ENCODE peak calls at places on chromosomes 7 and 10, in nine cellular contexts. One of them, this sample, is unnamed.

GRCh38 chr10:16314259-16314658 is 122.6 kb upstream of the PTER start:
- DNase-seq in cardiac muscle cell: no peak
- DNase-seq in amygdala: no peak
- DNase-seq in psoas muscle: no peak
- DNase-seq in body of pancreas: no peak
- DNase-seq in brain microvascular endothelial cell: no peak
- DNase-seq in hepatocyte: peak
- DNase-seq in sciatic nerve: no peak
- DNase-seq in non-pigmented ciliary epithelial cell: no peak
- DNase-seq in this sample: peak

GRCh38 chr7:74356589-74357315 is 67.5 kb downstream of the CLIP2 start:
- DNase-seq in cardiac muscle cell: no peak
- DNase-seq in amygdala: no peak
- DNase-seq in psoas muscle: no peak
- DNase-seq in body of pancreas: no peak
- DNase-seq in brain microvascular endothelial cell: no peak
- DNase-seq in hepatocyte: no peak
- DNase-seq in non-pigmented ciliary epithelial cell: no peak
- DNase-seq in sciatic nerve: no peak
- DNase-seq in this sample: no peak

GRCh38 chr10:93438796-93439253 is 43.3 kb downstream of the MYOF start:
- DNase-seq in psoas muscle: no peak
- DNase-seq in amygdala: no peak
- DNase-seq in cardiac muscle cell: peak
- DNase-seq in sciatic nerve: no peak
- DNase-seq in brain microvascular endothelial cell: peak
- DNase-seq in non-pigmented ciliary epithelial cell: no peak
- DNase-seq in body of pancreas: peak
- DNase-seq in hepatocyte: peak
- DNase-seq in this sample: peak

GRCh38 chr10:56178210-56178609 is 182.8 kb downstream of the ZWINT start:
- DNase-seq in amygdala: no peak
- DNase-seq in psoas muscle: no peak
- DNase-seq in cardiac muscle cell: no peak
- DNase-seq in non-pigmented ciliary epithelial cell: no peak
- DNase-seq in sciatic nerve: no peak
- DNase-seq in hepatocyte: no peak
- DNase-seq in body of pancreas: no peak
- DNase-seq in brain microvascular endothelial cell: no peak
- DNase-seq in this sample: peak

GRCh38 chr7:158818325-158819213 is 10.7 kb downstream of the ESYT2 start:
- DNase-seq in sciatic nerve: peak
- DNase-seq in psoas muscle: peak
- DNase-seq in non-pigmented ciliary epithelial cell: peak
- DNase-seq in brain microvascular endothelial cell: peak
- DNase-seq in body of pancreas: peak
- DNase-seq in hepatocyte: peak
- DNase-seq in cardiac muscle cell: peak
- DNase-seq in amygdala: peak
- DNase-seq in this sample: peak

GRCh38 chr10:102114861-102115618 is 5.1 kb downstream of the LDB1 start:
- DNase-seq in psoas muscle: peak
- DNase-seq in amygdala: peak
- DNase-seq in non-pigmented ciliary epithelial cell: no peak
- DNase-seq in hepatocyte: peak
- DNase-seq in sciatic nerve: peak
- DNase-seq in cardiac muscle cell: peak
- DNase-seq in body of pancreas: peak
- DNase-seq in brain microvascular endothelial cell: peak
- DNase-seq in this sample: peak

GRCh38 chr10:26779176-26779860 is 81.4 kb downstream of the ABI1 start:
- DNase-seq in hepatocyte: peak
- DNase-seq in sciatic nerve: no peak
- DNase-seq in body of pancreas: no peak
- DNase-seq in brain microvascular endothelial cell: no peak
- DNase-seq in cardiac muscle cell: no peak
- DNase-seq in amygdala: no peak
- DNase-seq in psoas muscle: no peak
- DNase-seq in non-pigmented ciliary epithelial cell: no peak
- DNase-seq in this sample: peak

GRCh38 chr10:132630666-132631347 is 93.2 kb downstream of the INPP5A start:
- DNase-seq in brain microvascular endothelial cell: no peak
- DNase-seq in cardiac muscle cell: peak
- DNase-seq in amygdala: no peak
- DNase-seq in body of pancreas: peak
- DNase-seq in sciatic nerve: peak
- DNase-seq in hepatocyte: no peak
- DNase-seq in non-pigmented ciliary epithelial cell: no peak
- DNase-seq in psoas muscle: peak
- DNase-seq in this sample: no peak

GRCh38 chr7:113392421-113392820 is 274.1 kb upstream of the SMIM30 start:
- DNase-seq in brain microvascular endothelial cell: no peak
- DNase-seq in psoas muscle: no peak
- DNase-seq in amygdala: no peak
- DNase-seq in sciatic nerve: no peak
- DNase-seq in body of pancreas: no peak
- DNase-seq in hepatocyte: no peak
- DNase-seq in non-pigmented ciliary epithelial cell: no peak
- DNase-seq in cardiac muscle cell: no peak
- DNase-seq in this sample: no peak

GRCh38 chr7:110204527-110204926 is 886.4 kb upstream of the LRRN3 start:
- DNase-seq in non-pigmented ciliary epithelial cell: no peak
- DNase-seq in sciatic nerve: no peak
- DNase-seq in hepatocyte: peak
- DNase-seq in amygdala: no peak
- DNase-seq in brain microvascular endothelial cell: peak
- DNase-seq in cardiac muscle cell: no peak
- DNase-seq in psoas muscle: no peak
- DNase-seq in body of pancreas: no peak
- DNase-seq in this sample: peak

GRCh38 chr7:2576742-2577491 is 18.1 kb downstream of the IQCE start:
- DNase-seq in psoas muscle: no peak
- DNase-seq in brain microvascular endothelial cell: no peak
- DNase-seq in body of pancreas: no peak
- DNase-seq in amygdala: no peak
- DNase-seq in sciatic nerve: no peak
- DNase-seq in cardiac muscle cell: no peak
- DNase-seq in hepatocyte: no peak
- DNase-seq in non-pigmented ciliary epithelial cell: no peak
- DNase-seq in this sample: no peak

GRCh38 chr7:88789480-88790064 is 6.0 kb downstream of the TEX47 start:
- DNase-seq in body of pancreas: no peak
- DNase-seq in amygdala: no peak
- DNase-seq in sciatic nerve: no peak
- DNase-seq in brain microvascular endothelial cell: no peak
- DNase-seq in psoas muscle: no peak
- DNase-seq in hepatocyte: peak
- DNase-seq in non-pigmented ciliary epithelial cell: no peak
- DNase-seq in cardiac muscle cell: peak
- DNase-seq in this sample: peak

GRCh38 chr7:148162808-148163207 is 427.8 kb upstream of the C7orf33 start:
- DNase-seq in sciatic nerve: no peak
- DNase-seq in body of pancreas: peak
- DNase-seq in brain microvascular endothelial cell: no peak
- DNase-seq in psoas muscle: no peak
- DNase-seq in non-pigmented ciliary epithelial cell: no peak
- DNase-seq in hepatocyte: no peak
- DNase-seq in amygdala: no peak
- DNase-seq in cardiac muscle cell: no peak
- DNase-seq in this sample: no peak

GRCh38 chr10:89120931-89121907 is 85.9 kb downstream of the CH25H start:
- DNase-seq in amygdala: no peak
- DNase-seq in non-pigmented ciliary epithelial cell: no peak
- DNase-seq in body of pancreas: peak
- DNase-seq in brain microvascular endothelial cell: no peak
- DNase-seq in psoas muscle: no peak
- DNase-seq in sciatic nerve: no peak
- DNase-seq in hepatocyte: no peak
- DNase-seq in cardiac muscle cell: peak
- DNase-seq in this sample: no peak

GRCh38 chr10:3074145-3074665 is 6.9 kb downstream of the PFKP start:
- DNase-seq in psoas muscle: no peak
- DNase-seq in sciatic nerve: no peak
- DNase-seq in hepatocyte: no peak
- DNase-seq in body of pancreas: no peak
- DNase-seq in cardiac muscle cell: no peak
- DNase-seq in brain microvascular endothelial cell: no peak
- DNase-seq in non-pigmented ciliary epithelial cell: no peak
- DNase-seq in amygdala: no peak
- DNase-seq in this sample: no peak

GRCh38 chr10:77036993-77037734 is 600.4 kb downstream of the KCNMA1 start:
- DNase-seq in body of pancreas: no peak
- DNase-seq in non-pigmented ciliary epithelial cell: no peak
- DNase-seq in psoas muscle: no peak
- DNase-seq in amygdala: no peak
- DNase-seq in hepatocyte: peak
- DNase-seq in brain microvascular endothelial cell: no peak
- DNase-seq in cardiac muscle cell: peak
- DNase-seq in sciatic nerve: no peak
- DNase-seq in this sample: peak

GRCh38 chr10:21751341-21752310 is 217.6 kb downstream of the MLLT10 start:
- DNase-seq in hepatocyte: peak
- DNase-seq in psoas muscle: no peak
- DNase-seq in non-pigmented ciliary epithelial cell: no peak
- DNase-seq in body of pancreas: no peak
- DNase-seq in cardiac muscle cell: no peak
- DNase-seq in amygdala: no peak
- DNase-seq in sciatic nerve: no peak
- DNase-seq in brain microvascular endothelial cell: no peak
- DNase-seq in this sample: no peak

GRCh38 chr7:127907638-127908040 is 123.6 kb downstream of the LRRC4 start:
- DNase-seq in hepatocyte: peak
- DNase-seq in amygdala: no peak
- DNase-seq in sciatic nerve: no peak
- DNase-seq in brain microvascular endothelial cell: peak
- DNase-seq in psoas muscle: no peak
- DNase-seq in cardiac muscle cell: no peak
- DNase-seq in body of pancreas: no peak
- DNase-seq in non-pigmented ciliary epithelial cell: peak
- DNase-seq in this sample: peak

GRCh38 chr10:81576336-81576735 is 298.7 kb upstream of the NRG3 start:
- DNase-seq in brain microvascular endothelial cell: no peak
- DNase-seq in sciatic nerve: no peak
- DNase-seq in cardiac muscle cell: no peak
- DNase-seq in body of pancreas: no peak
- DNase-seq in non-pigmented ciliary epithelial cell: no peak
- DNase-seq in amygdala: no peak
- DNase-seq in hepatocyte: no peak
- DNase-seq in psoas muscle: no peak
- DNase-seq in this sample: no peak

GRCh38 chr10:29598861-29599311 is 35.9 kb downstream of the SVIL start:
- DNase-seq in hepatocyte: no peak
- DNase-seq in non-pigmented ciliary epithelial cell: no peak
- DNase-seq in psoas muscle: peak
- DNase-seq in body of pancreas: no peak
- DNase-seq in cardiac muscle cell: peak
- DNase-seq in amygdala: peak
- DNase-seq in brain microvascular endothelial cell: peak
- DNase-seq in sciatic nerve: no peak
- DNase-seq in this sample: no peak

GRCh38 chr10:31707578-31708411 is 220.8 kb downstream of the ARHGAP12 start:
- DNase-seq in hepatocyte: peak
- DNase-seq in psoas muscle: peak
- DNase-seq in sciatic nerve: peak
- DNase-seq in body of pancreas: peak
- DNase-seq in amygdala: peak
- DNase-seq in non-pigmented ciliary epithelial cell: peak
- DNase-seq in brain microvascular endothelial cell: peak
- DNase-seq in cardiac muscle cell: peak
- DNase-seq in this sample: no peak

GRCh38 chr10:121808835-121809234 is 119.0 kb downstream of the ATE1 start:
- DNase-seq in body of pancreas: no peak
- DNase-seq in psoas muscle: no peak
- DNase-seq in non-pigmented ciliary epithelial cell: no peak
- DNase-seq in sciatic nerve: no peak
- DNase-seq in cardiac muscle cell: no peak
- DNase-seq in amygdala: no peak
- DNase-seq in hepatocyte: no peak
- DNase-seq in brain microvascular endothelial cell: no peak
- DNase-seq in this sample: no peak

GRCh38 chr10:3786295-3786981 is 1.4 kb upstream of the KLF6 start:
- DNase-seq in sciatic nerve: peak
- DNase-seq in hepatocyte: peak
- DNase-seq in amygdala: peak
- DNase-seq in psoas muscle: peak
- DNase-seq in brain microvascular endothelial cell: no peak
- DNase-seq in non-pigmented ciliary epithelial cell: no peak
- DNase-seq in body of pancreas: peak
- DNase-seq in cardiac muscle cell: peak
- DNase-seq in this sample: peak

This sample was measured in DMS53.